ENCODE peak calls at places on chromosomes 6 and 20, in seven cellular contexts. Q is naive thymus-derived CD8-positive, alpha-beta T cell; A is upper lobe of right lung; N is ecto neural progenitor cell; T is activated T-helper 1 cell treated with anti-CD3 and anti-CD28 coated beads, Interleukin-2, amount 50 U/mL, for 16 hours; B is amniotic epithelial cell; J is NCI-H2029. F is an unnamed sample.

GRCh38 chr6:40922281-40922680 is 116.7 kb downstream of the UNC5CL start:
- DNase-seq in B (peak), N (no peak), Q (no peak), J (no peak), T (no peak), A (no peak), F (peak)

GRCh38 chr6:108575905-108576494 is 15.3 kb downstream of the FOXO3 start:
- DNase-seq in A (no peak), J (no peak), N (no peak), T (no peak), B (no peak), Q (no peak), F (no peak)

GRCh38 chr20:21002486-21002885 is 103.7 kb downstream of the LINC00237 start:
- DNase-seq in N (no peak), A (no peak), B (no peak), J (no peak), T (no peak), Q (no peak), F (no peak)

GRCh38 chr20:54657268-54657826 is 182.0 kb downstream of the DOK5 start:
- DNase-seq in N (no peak), A (no peak), Q (no peak), J (no peak), T (no peak), B (no peak), F (no peak)

GRCh38 chr6:100554228-100554627 is 89.5 kb upstream of the SIM1 start:
- DNase-seq in A (no peak), N (no peak), B (peak), Q (no peak), J (no peak), T (no peak), F (peak)

GRCh38 chr20:14717124-14718004 is 380.0 kb upstream of the FLRT3 start:
- DNase-seq in J (no peak), B (no peak), N (no peak), Q (no peak), T (no peak), A (no peak), F (no peak)

GRCh38 chr20:57122481-57123138 is 143.8 kb downstream of the BMP7 start:
- DNase-seq in A (no peak), T (no peak), J (no peak), B (no peak), Q (no peak), N (no peak), F (no peak)

GRCh38 chr6:6007311-6008113 is 787 bp upstream of the NRN1 start:
- DNase-seq in T (no peak), J (peak), A (no peak), B (no peak), Q (peak), N (peak), F (no peak)

GRCh38 chr6:34344314-34344713 is 48.2 kb downstream of the NUDT3 start:
- DNase-seq in Q (no peak), B (no peak), T (no peak), A (no peak), J (no peak), N (no peak), F (no peak)

GRCh38 chr20:37392441-37393195 is 46.7 kb downstream of the SRC start:
- DNase-seq in N (no peak), A (no peak), J (no peak), T (no peak), B (no peak), Q (no peak), F (no peak)

GRCh38 chr6:75204222-75204958 is 1.5 kb downstream of the COL12A1 start:
- DNase-seq in N (peak), Q (no peak), J (peak), B (peak), A (peak), T (no peak), F (peak)

GRCh38 chr6:144411506-144412165 is 126.5 kb downstream of the UTRN start:
- DNase-seq in J (no peak), N (no peak), Q (no peak), A (no peak), B (peak), T (no peak), F (peak)

GRCh38 chr20:13447385-13448180 is 191.1 kb downstream of the TASP1 start:
- DNase-seq in J (no peak), N (no peak), T (no peak), Q (no peak), B (no peak), A (no peak), F (no peak)

GRCh38 chr20:56590888-56591287 is 38.2 kb upstream of the TFAP2C start:
- DNase-seq in B (no peak), A (no peak), T (no peak), J (no peak), N (no peak), Q (no peak), F (no peak)

GRCh38 chr20:63808145-63808724 is 22.8 kb downstream of the ZBTB46 start:
- DNase-seq in B (no peak), A (no peak), Q (no peak), N (no peak), T (no peak), J (no peak), F (no peak)

F was measured in mesenchymal stem cell.